ENCODE peak calls at places on chromosomes 12 and 14, in eight cellular contexts. I is pancreas, H is coronary artery, L is left ventricle myocardium inferior, V is sigmoid colon, N is brain microvascular endothelial cell, K is thoracic aorta, Y is RWPE1. O is an unnamed sample.

GRCh38 chr12:130989391-130989790 is 35.7 kb downstream of the ADGRD1 start:
- DNase-seq in N (no peak), H (peak), V (peak), L (no peak), Y (no peak), I (no peak), K (no peak), O (no peak)

GRCh38 chr14:76924363-76925151 is 98.3 kb downstream of the LRRC74A start:
- DNase-seq in V (no peak), Y (no peak), K (no peak), H (no peak), N (peak), L (no peak), I (no peak), O (no peak)

GRCh38 chr14:71472281-71472960 is 459.8 kb upstream of the RGS6 start:
- DNase-seq in N (no peak), I (no peak), Y (no peak), L (no peak), V (no peak), K (no peak), H (no peak), O (no peak)

GRCh38 chr12:129840145-129840884 is 63.5 kb downstream of the TMEM132D start:
- DNase-seq in H (no peak), Y (no peak), N (no peak), V (no peak), I (no peak), L (no peak), K (no peak), O (no peak)

GRCh38 chr12:108381793-108382436 is 42.8 kb upstream of the CMKLR1 start:
- DNase-seq in K (no peak), N (peak), L (no peak), V (no peak), H (no peak), I (no peak), Y (peak), O (no peak)

GRCh38 chr12:66548338-66549049 is 130.4 kb downstream of the GRIP1 start:
- DNase-seq in L (no peak), N (no peak), I (no peak), H (no peak), K (no peak), Y (no peak), V (no peak), O (no peak)

GRCh38 chr12:55696796-55697462 is 10.8 kb downstream of the ITGA7 start:
- DNase-seq in K (no peak), N (no peak), H (no peak), L (no peak), V (peak), I (no peak), Y (no peak), O (no peak)

GRCh38 chr12:13234045-13234641 is 37.6 kb downstream of the EMP1 start:
- DNase-seq in H (no peak), I (no peak), N (peak), Y (peak), L (no peak), K (no peak), V (no peak), O (no peak)

GRCh38 chr12:27911397-27911796 is 61.1 kb downstream of the PTHLH start:
- DNase-seq in Y (no peak), V (no peak), N (no peak), I (no peak), L (no peak), H (no peak), K (no peak), O (no peak)

GRCh38 chr12:123064885-123065619 is 84.6 kb downstream of the ARL6IP4 start:
- DNase-seq in N (no peak), K (no peak), I (no peak), H (no peak), Y (no peak), V (no peak), L (no peak), O (no peak)

GRCh38 chr12:42448841-42449240 is 122.9 kb downstream of the PPHLN1 start:
- DNase-seq in N (no peak), H (no peak), Y (no peak), I (no peak), V (no peak), K (no peak), L (no peak), O (no peak)

GRCh38 chr12:132563911-132564310 is 46.5 kb downstream of the LRCOL1 start:
- DNase-seq in Y (no peak), H (no peak), L (no peak), K (no peak), I (no peak), N (no peak), V (no peak), O (no peak)

GRCh38 chr12:12613334-12613733 is 1.7 kb downstream of the CREBL2 start:
- DNase-seq in L (no peak), K (no peak), Y (no peak), N (no peak), I (no peak), H (no peak), V (no peak), O (no peak)

GRCh38 chr12:131378861-131379665 is 331.8 kb upstream of the SFSWAP start:
- DNase-seq in N (no peak), Y (no peak), I (no peak), V (no peak), H (peak), L (no peak), K (no peak), O (peak)

GRCh38 chr12:118050972-118051910 is 9.7 kb downstream of the WSB2 start:
- DNase-seq in K (no peak), V (no peak), L (no peak), H (no peak), Y (no peak), N (peak), I (no peak), O (no peak)

GRCh38 chr12:56256326-56256960 is 1.7 kb downstream of the ANKRD52 start:
- DNase-seq in Y (no peak), V (no peak), I (no peak), N (no peak), K (no peak), L (no peak), H (no peak), O (no peak)

GRCh38 chr14:30822080-30822571 is 52.2 kb upstream of the COCH start:
- DNase-seq in K (no peak), L (no peak), H (no peak), N (no peak), V (no peak), I (peak), Y (no peak), O (no peak)

GRCh38 chr12:76848132-76848531 is 30.7 kb downstream of the CSRP2 start:
- DNase-seq in L (no peak), N (no peak), Y (no peak), K (no peak), H (no peak), V (no peak), I (no peak), O (no peak)

GRCh38 chr12:104138747-104139186 is 757 bp upstream of the NFYB start:
- DNase-seq in K (no peak), N (no peak), L (peak), H (no peak), I (peak), Y (no peak), V (peak), O (no peak)

GRCh38 chr12:117090816-117091711 is 8.2 kb downstream of the TESC start:
- DNase-seq in I (peak), L (no peak), K (no peak), Y (no peak), V (no peak), H (no peak), N (no peak), O (no peak)

GRCh38 chr14:70254476-70254961 is 65.8 kb upstream of the SLC8A3 start:
- DNase-seq in L (no peak), K (no peak), V (no peak), Y (peak), H (no peak), I (peak), N (no peak), O (no peak)

GRCh38 chr12:96780330-96780729 is 126.7 kb upstream of the NEDD1 start:
- DNase-seq in I (no peak), Y (no peak), K (no peak), V (no peak), H (no peak), L (no peak), N (no peak), O (no peak)
- H3K27ac ChIP-seq in I (no peak), Y (no peak), K (no peak), V (no peak), H (no peak), L (no peak), N (no peak), O (no peak)

GRCh38 chr12:102992297-102992696 is 34.8 kb downstream of the ASCL1 start:
- DNase-seq in Y (no peak), N (no peak), I (no peak), H (no peak), V (no peak), K (no peak), L (no peak), O (no peak)

GRCh38 chr12:102995372-102995771 is 37.9 kb downstream of the ASCL1 start:
- DNase-seq in K (no peak), I (no peak), L (no peak), Y (no peak), N (no peak), V (no peak), H (no peak), O (no peak)

GRCh38 chr12:102992720-102993119 is 35.2 kb downstream of the ASCL1 start:
- DNase-seq in L (no peak), Y (no peak), V (no peak), H (no peak), N (no peak), I (no peak), K (no peak), O (no peak)

GRCh38 chr12:102993537-102993936 is 36.1 kb downstream of the ASCL1 start:
- DNase-seq in N (no peak), Y (no peak), I (no peak), H (no peak), K (no peak), V (no peak), L (no peak), O (no peak)

DNA sequence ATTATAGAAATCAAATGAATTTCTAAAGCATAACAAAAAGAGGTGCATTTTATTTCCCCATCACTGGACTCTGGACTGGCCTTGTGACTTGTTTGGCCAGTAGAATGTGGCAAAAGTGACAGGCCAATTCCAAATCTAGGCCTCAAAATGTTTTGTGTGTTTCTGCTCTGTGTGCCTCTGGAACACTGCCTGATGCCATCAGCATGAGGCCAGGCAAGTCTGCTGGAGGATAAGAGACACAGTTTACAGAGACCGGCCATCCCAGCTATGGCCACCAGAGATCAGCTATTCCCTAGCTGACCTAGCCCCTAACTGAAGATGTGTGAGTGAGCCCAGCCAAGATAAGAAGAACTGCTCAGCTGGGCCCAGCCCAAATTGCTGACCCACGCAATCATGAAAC is 32.9 kb downstream of the ASCL1 start:
- DNase-seq in N (no peak), L (no peak), K (no peak), Y (no peak), V (no peak), H (no peak), I (no peak), O (no peak)
- TF ChIP-seq CTCF in N (no peak), L (no peak), K (no peak), Y (no peak), V (no peak), H (no peak), I (no peak), O (no peak)

GRCh38 chr12:67650127-67650495 is 1.6 kb downstream of the DYRK2 start:
- DNase-seq in K (no peak), I (peak), V (no peak), Y (peak), H (no peak), L (peak), N (no peak), O (no peak)
- H3K27ac ChIP-seq in K (peak), I (peak), V (peak), Y (peak), H (peak), L (peak), N (peak), O (peak)

GRCh38 chr12:125185740-125186470 is 120.7 kb downstream of the AACS start:
- DNase-seq in V (peak), L (peak), Y (peak), I (peak), N (peak), K (no peak), H (no peak), O (peak)
- TF ChIP-seq CTCF in V (peak), L (peak), Y (peak), I (peak), N (peak), K (no peak), H (no peak), O (peak)

GRCh38 chr12:44616385-44616784 is 259.7 kb downstream of the NELL2 start:
- DNase-seq in I (no peak), Y (peak), H (no peak), L (no peak), V (no peak), K (no peak), N (no peak), O (no peak)

DNA sequence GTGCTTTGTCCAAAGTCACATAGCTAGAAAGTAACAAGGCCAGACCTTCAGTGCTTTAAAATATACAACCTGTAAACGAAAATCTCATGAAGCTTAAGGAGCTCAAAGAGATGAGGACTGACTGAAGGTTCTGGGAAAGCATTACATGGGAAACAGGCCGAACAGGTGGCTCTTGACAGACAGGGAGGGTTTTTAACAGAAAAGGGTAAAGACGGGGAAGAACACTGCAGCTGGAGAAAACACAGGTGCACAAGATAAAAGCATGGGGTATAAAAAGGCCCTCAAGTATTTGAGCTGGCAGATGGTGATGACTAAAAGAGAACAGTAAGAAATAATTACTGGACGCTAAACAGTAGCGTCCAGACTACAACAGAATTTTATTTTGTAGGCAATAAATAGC is 257.2 kb downstream of the NELL2 start:
- DNase-seq in L (no peak), N (no peak), H (no peak), Y (no peak), K (no peak), I (no peak), V (no peak), O (no peak)
- H3K27ac ChIP-seq in L (no peak), N (no peak), H (no peak), Y (no peak), K (no peak), I (no peak), V (no peak), O (no peak)

O was measured in ascending aorta.